ENCODE peak calls at places on chromosomes 11 and 22, in nine cellular contexts. One of them, this sample, is unnamed. For H3K9me3, the result is how much of the 10 kb centered on the place peaks cover.

GRCh38 chr22:27380826-27381225 is 420.7 kb downstream of the MN1 start:
- DNase-seq in OCI-LY7: no peak
- DNase-seq in adrenal gland: no peak
- DNase-seq in Caco-2: no peak
- DNase-seq in SJCRH30: no peak
- DNase-seq in lower lobe of right lung: no peak
- DNase-seq in aorta: no peak
- DNase-seq in thoracic aorta: no peak
- DNase-seq in pancreas: no peak
- DNase-seq in this sample: no peak

GRCh38 chr22:23212061-23213030 is 32.0 kb downstream of the BCR start:
- DNase-seq in OCI-LY7: peak
- DNase-seq in adrenal gland: no peak
- DNase-seq in Caco-2: no peak
- DNase-seq in SJCRH30: no peak
- DNase-seq in lower lobe of right lung: peak
- DNase-seq in aorta: peak
- DNase-seq in thoracic aorta: no peak
- DNase-seq in pancreas: no peak
- DNase-seq in this sample: no peak

GRCh38 chr11:57144531-57145320 is 37.0 kb upstream of the LRRC55 start:
- DNase-seq in OCI-LY7: no peak
- DNase-seq in adrenal gland: no peak
- DNase-seq in Caco-2: peak
- DNase-seq in SJCRH30: no peak
- DNase-seq in lower lobe of right lung: no peak
- DNase-seq in aorta: no peak
- DNase-seq in thoracic aorta: no peak
- DNase-seq in pancreas: no peak
- DNase-seq in this sample: no peak

GRCh38 chr11:121723261-121723741 is 270.5 kb upstream of the SORL1-AS1 start:
- DNase-seq in OCI-LY7: no peak
- DNase-seq in adrenal gland: no peak
- DNase-seq in Caco-2: no peak
- DNase-seq in SJCRH30: peak
- DNase-seq in lower lobe of right lung: no peak
- DNase-seq in aorta: peak
- DNase-seq in thoracic aorta: peak
- DNase-seq in pancreas: peak
- DNase-seq in this sample: no peak

GRCh38 chr11:285021-285893 is 3.7 kb upstream of the PGGHG start:
- DNase-seq in OCI-LY7: no peak
- DNase-seq in adrenal gland: peak
- DNase-seq in Caco-2: peak
- DNase-seq in SJCRH30: no peak
- DNase-seq in lower lobe of right lung: no peak
- DNase-seq in aorta: peak
- DNase-seq in thoracic aorta: no peak
- DNase-seq in pancreas: no peak
- DNase-seq in this sample: no peak

GRCh38 chr22:25352294-25352680 is 132.8 kb downstream of the CRYBB2 start:
- DNase-seq in OCI-LY7: no peak
- DNase-seq in adrenal gland: no peak
- DNase-seq in Caco-2: no peak
- DNase-seq in SJCRH30: no peak
- DNase-seq in lower lobe of right lung: no peak
- DNase-seq in aorta: no peak
- DNase-seq in thoracic aorta: no peak
- DNase-seq in pancreas: no peak
- DNase-seq in this sample: no peak

GRCh38 chr22:32313532-32313931 is 44.1 kb upstream of the RFPL3 start:
- DNase-seq in OCI-LY7: no peak
- DNase-seq in adrenal gland: no peak
- DNase-seq in Caco-2: no peak
- DNase-seq in SJCRH30: no peak
- DNase-seq in lower lobe of right lung: no peak
- DNase-seq in aorta: no peak
- DNase-seq in thoracic aorta: no peak
- DNase-seq in pancreas: no peak
- DNase-seq in this sample: no peak

GRCh38 chr11:88106685-88107084 is 68.6 kb downstream of the RAB38 start:
- DNase-seq in OCI-LY7: no peak
- DNase-seq in adrenal gland: no peak
- DNase-seq in Caco-2: no peak
- DNase-seq in SJCRH30: no peak
- DNase-seq in lower lobe of right lung: no peak
- DNase-seq in aorta: no peak
- DNase-seq in thoracic aorta: no peak
- DNase-seq in pancreas: no peak
- DNase-seq in this sample: no peak

GRCh38 chr11:12472401-12473065 is 95.2 kb downstream of the PARVA start:
- DNase-seq in OCI-LY7: no peak
- DNase-seq in adrenal gland: no peak
- DNase-seq in Caco-2: no peak
- DNase-seq in SJCRH30: peak
- DNase-seq in lower lobe of right lung: no peak
- DNase-seq in aorta: no peak
- DNase-seq in thoracic aorta: no peak
- DNase-seq in pancreas: no peak
- DNase-seq in this sample: no peak

GRCh38 chr11:122707111-122707510 is 51.6 kb downstream of the UBASH3B start:
- DNase-seq in OCI-LY7: no peak
- DNase-seq in adrenal gland: no peak
- DNase-seq in Caco-2: no peak
- DNase-seq in SJCRH30: no peak
- DNase-seq in lower lobe of right lung: no peak
- DNase-seq in aorta: no peak
- DNase-seq in thoracic aorta: no peak
- DNase-seq in pancreas: no peak
- DNase-seq in this sample: no peak

GRCh38 chr11:32893947-32894827 is 1.6 kb downstream of the QSER1 start:
- DNase-seq in OCI-LY7: peak
- DNase-seq in adrenal gland: peak
- DNase-seq in Caco-2: peak
- DNase-seq in SJCRH30: peak
- DNase-seq in lower lobe of right lung: no peak
- DNase-seq in aorta: no peak
- DNase-seq in thoracic aorta: no peak
- DNase-seq in pancreas: peak
- DNase-seq in this sample: no peak

GRCh38 chr11:134981824-134982223 is 569.8 kb upstream of the B3GAT1 start:
- DNase-seq in OCI-LY7: no peak
- DNase-seq in adrenal gland: no peak
- DNase-seq in Caco-2: no peak
- DNase-seq in SJCRH30: no peak
- DNase-seq in lower lobe of right lung: no peak
- DNase-seq in aorta: no peak
- DNase-seq in thoracic aorta: no peak
- DNase-seq in pancreas: no peak
- DNase-seq in this sample: no peak

GRCh38 chr22:20182378-20182777 is 31.5 kb upstream of the CCDC188 start:
- DNase-seq in OCI-LY7: no peak
- DNase-seq in adrenal gland: no peak
- DNase-seq in Caco-2: no peak
- DNase-seq in SJCRH30: no peak
- DNase-seq in lower lobe of right lung: no peak
- DNase-seq in aorta: no peak
- DNase-seq in thoracic aorta: no peak
- DNase-seq in pancreas: no peak
- DNase-seq in this sample: no peak

GRCh38 chr11:73988227-73988626 is 5.6 kb upstream of the UCP2 start:
- DNase-seq in OCI-LY7: no peak
- DNase-seq in adrenal gland: no peak
- DNase-seq in Caco-2: no peak
- DNase-seq in SJCRH30: no peak
- DNase-seq in lower lobe of right lung: no peak
- DNase-seq in aorta: no peak
- DNase-seq in thoracic aorta: no peak
- DNase-seq in pancreas: no peak
- DNase-seq in this sample: no peak

GRCh38 chr11:45226901-45227300 is 59.2 kb downstream of the SYT13 start:
- DNase-seq in OCI-LY7: no peak
- DNase-seq in adrenal gland: no peak
- DNase-seq in Caco-2: no peak
- DNase-seq in SJCRH30: no peak
- DNase-seq in lower lobe of right lung: no peak
- DNase-seq in aorta: no peak
- DNase-seq in thoracic aorta: no peak
- DNase-seq in pancreas: no peak
- DNase-seq in this sample: no peak

DNA sequence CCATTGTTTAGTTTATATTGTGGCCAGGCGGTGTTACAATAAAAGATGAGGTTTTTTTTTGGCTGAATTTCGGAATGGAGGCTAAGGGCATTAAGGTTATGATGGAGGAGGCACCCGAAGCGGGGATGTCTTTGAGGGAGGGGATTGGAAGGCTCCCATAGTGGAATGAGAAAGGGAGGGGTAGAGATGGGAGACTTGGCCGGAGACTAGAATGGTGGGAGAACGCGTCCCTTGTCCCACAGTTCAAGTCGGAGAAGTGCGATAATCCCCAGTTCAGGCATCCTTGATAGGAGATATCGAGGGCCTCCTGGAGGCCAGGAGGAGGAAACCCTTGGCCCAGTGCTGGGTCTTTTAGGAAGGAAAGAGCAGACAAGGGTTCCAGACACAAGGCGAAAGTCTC is 21.6 kb downstream of the ZNF195 start:
- DNase-seq in OCI-LY7: no peak
- DNase-seq in adrenal gland: no peak
- DNase-seq in Caco-2: no peak
- DNase-seq in SJCRH30: no peak
- DNase-seq in lower lobe of right lung: no peak
- DNase-seq in aorta: no peak
- DNase-seq in thoracic aorta: no peak
- DNase-seq in pancreas: no peak
- DNase-seq in this sample: no peak
- H3K9me3 ChIP-seq in OCI-LY7: under half
- H3K9me3 ChIP-seq in adrenal gland: under half
- H3K9me3 ChIP-seq in Caco-2: under half
- H3K9me3 ChIP-seq in SJCRH30: under half
- H3K9me3 ChIP-seq in lower lobe of right lung: half or more
- H3K9me3 ChIP-seq in aorta: under half
- H3K9me3 ChIP-seq in thoracic aorta: half or more
- H3K9me3 ChIP-seq in pancreas: under half
- H3K9me3 ChIP-seq in this sample: half or more

GRCh38 chr22:47625013-47625385 is 862.5 kb downstream of the TBC1D22A start:
- DNase-seq in OCI-LY7: no peak
- DNase-seq in adrenal gland: no peak
- DNase-seq in Caco-2: no peak
- DNase-seq in SJCRH30: no peak
- DNase-seq in lower lobe of right lung: no peak
- DNase-seq in aorta: no peak
- DNase-seq in thoracic aorta: no peak
- DNase-seq in pancreas: no peak
- DNase-seq in this sample: no peak

GRCh38 chr22:47628477-47629272 is 866.2 kb downstream of the TBC1D22A start:
- DNase-seq in OCI-LY7: no peak
- DNase-seq in adrenal gland: no peak
- DNase-seq in Caco-2: no peak
- DNase-seq in SJCRH30: no peak
- DNase-seq in lower lobe of right lung: no peak
- DNase-seq in aorta: no peak
- DNase-seq in thoracic aorta: no peak
- DNase-seq in pancreas: no peak
- DNase-seq in this sample: no peak

GRCh38 chr22:47625531-47626427 is 863.3 kb downstream of the TBC1D22A start:
- DNase-seq in OCI-LY7: no peak
- DNase-seq in adrenal gland: no peak
- DNase-seq in Caco-2: no peak
- DNase-seq in SJCRH30: no peak
- DNase-seq in lower lobe of right lung: no peak
- DNase-seq in aorta: no peak
- DNase-seq in thoracic aorta: no peak
- DNase-seq in pancreas: no peak
- DNase-seq in this sample: no peak

GRCh38 chr22:47627561-47628253 is 865.3 kb downstream of the TBC1D22A start:
- DNase-seq in OCI-LY7: no peak
- DNase-seq in adrenal gland: no peak
- DNase-seq in Caco-2: no peak
- DNase-seq in SJCRH30: no peak
- DNase-seq in lower lobe of right lung: no peak
- DNase-seq in aorta: no peak
- DNase-seq in thoracic aorta: no peak
- DNase-seq in pancreas: no peak
- DNase-seq in this sample: no peak

GRCh38 chr22:47626428-47627390 is 864.3 kb downstream of the TBC1D22A start:
- DNase-seq in OCI-LY7: peak
- DNase-seq in adrenal gland: no peak
- DNase-seq in Caco-2: no peak
- DNase-seq in SJCRH30: peak
- DNase-seq in lower lobe of right lung: no peak
- DNase-seq in aorta: no peak
- DNase-seq in thoracic aorta: no peak
- DNase-seq in pancreas: no peak
- DNase-seq in this sample: no peak
- H3K9me3 ChIP-seq in OCI-LY7: under half
- H3K9me3 ChIP-seq in adrenal gland: under half
- H3K9me3 ChIP-seq in Caco-2: under half
- H3K9me3 ChIP-seq in SJCRH30: under half
- H3K9me3 ChIP-seq in lower lobe of right lung: under half
- H3K9me3 ChIP-seq in aorta: under half
- H3K9me3 ChIP-seq in thoracic aorta: under half
- H3K9me3 ChIP-seq in pancreas: under half
- H3K9me3 ChIP-seq in this sample: under half

GRCh38 chr11:31807791-31808074 is 3.4 kb downstream of the PAX6 start:
- DNase-seq in OCI-LY7: no peak
- DNase-seq in adrenal gland: no peak
- DNase-seq in Caco-2: no peak
- DNase-seq in SJCRH30: no peak
- DNase-seq in lower lobe of right lung: no peak
- DNase-seq in aorta: no peak
- DNase-seq in thoracic aorta: no peak
- DNase-seq in pancreas: no peak
- DNase-seq in this sample: no peak
- H3K9me3 ChIP-seq in OCI-LY7: under half
- H3K9me3 ChIP-seq in adrenal gland: under half
- H3K9me3 ChIP-seq in Caco-2: under half
- H3K9me3 ChIP-seq in SJCRH30: under half
- H3K9me3 ChIP-seq in lower lobe of right lung: under half
- H3K9me3 ChIP-seq in aorta: under half
- H3K9me3 ChIP-seq in thoracic aorta: under half
- H3K9me3 ChIP-seq in pancreas: under half
- H3K9me3 ChIP-seq in this sample: under half

GRCh38 chr22:49053574-49053973 is 774.1 kb downstream of the BRD1 start:
- DNase-seq in OCI-LY7: no peak
- DNase-seq in adrenal gland: no peak
- DNase-seq in Caco-2: no peak
- DNase-seq in SJCRH30: no peak
- DNase-seq in lower lobe of right lung: no peak
- DNase-seq in aorta: no peak
- DNase-seq in thoracic aorta: no peak
- DNase-seq in pancreas: no peak
- DNase-seq in this sample: no peak
- H3K9me3 ChIP-seq in OCI-LY7: under half
- H3K9me3 ChIP-seq in adrenal gland: under half
- H3K9me3 ChIP-seq in Caco-2: under half
- H3K9me3 ChIP-seq in SJCRH30: under half
- H3K9me3 ChIP-seq in lower lobe of right lung: under half
- H3K9me3 ChIP-seq in aorta: under half
- H3K9me3 ChIP-seq in thoracic aorta: under half
- H3K9me3 ChIP-seq in pancreas: under half
- H3K9me3 ChIP-seq in this sample: under half